ENCODE peak calls at places on chromosomes 1 and 21, in nine cellular contexts. C is brain microvascular endothelial cell, X is B cell, W is NB4, Q is KBM-7, P is NCI-H1930, E is non-pigmented ciliary epithelial cell, M is HuH-7, G is GM18507. I is an unnamed sample.

GRCh38 chr1:112954059-112954458 is 1.9 kb downstream of the SLC16A1 start:
- DNase-seq in M (no peak), G (no peak), Q (no peak), X (no peak), E (no peak), C (no peak), P (no peak), W (no peak), I (no peak)

GRCh38 chr1:207841318-207841717 is 69.6 kb downstream of the CD34 start:
- DNase-seq in E (no peak), Q (peak; percentile 45), W (peak; percentile 35), M (no peak), C (no peak), G (no peak), X (no peak), P (no peak), I (no peak)

GRCh38 chr1:103525114-103525606 is 339 bp upstream of the RNPC3 start:
- DNase-seq in Q (peak; percentile 62), W (peak; percentile 56), X (no peak), C (no peak), E (no peak), M (peak; percentile 31), P (no peak), G (no peak), I (no peak)

GRCh38 chr1:203072002-203072607 is 13.7 kb downstream of the MYOG start:
- DNase-seq in C (no peak), Q (no peak), G (no peak), X (no peak), M (no peak), W (no peak), E (no peak), P (no peak), I (no peak)

GRCh38 chr1:26254404-26254803 is 20.4 kb downstream of the CEP85 start:
- DNase-seq in W (no peak), E (no peak), C (no peak), Q (no peak), X (no peak), G (no peak), M (no peak), P (no peak), I (no peak)

GRCh38 chr1:33181038-33181861 is 593 bp downstream of the TRIM62 start:
- DNase-seq in W (peak; percentile 61), X (no peak), M (peak; percentile 52), C (peak; percentile 51), G (no peak), E (no peak), P (peak; percentile 51), Q (peak; percentile 52), I (no peak)

GRCh38 chr1:173410133-173410793 is 66.9 kb upstream of the PRDX6 start:
- DNase-seq in Q (no peak), W (no peak), X (no peak), E (peak; percentile 45), M (no peak), G (no peak), P (no peak), C (peak; percentile 64), I (no peak)

GRCh38 chr1:77652970-77653516 is 29.4 kb downstream of the ZZZ3 start:
- DNase-seq in P (no peak), G (no peak), M (no peak), C (no peak), E (no peak), W (no peak), Q (no peak), X (no peak), I (no peak)

GRCh38 chr1:241591317-241591716 is 48.9 kb downstream of the CHML start:
- DNase-seq in E (no peak), C (no peak), Q (no peak), G (no peak), P (no peak), W (no peak), M (no peak), X (no peak), I (peak; percentile 59)

GRCh38 chr1:182685186-182685585 is 799 bp upstream of the RGS8 start:
- DNase-seq in G (no peak), C (no peak), E (no peak), P (no peak), X (no peak), M (no peak), W (no peak), Q (no peak), I (no peak)

GRCh38 chr1:5165747-5166146 is 511.3 kb downstream of the AJAP1 start:
- DNase-seq in M (no peak), P (no peak), X (no peak), Q (no peak), E (no peak), G (no peak), W (no peak), C (no peak), I (no peak)

GRCh38 chr1:202661136-202661845 is 49.0 kb downstream of the SYT2 start:
- DNase-seq in X (no peak), E (no peak), C (no peak), Q (no peak), W (no peak), G (no peak), P (no peak), M (no peak), I (no peak)

GRCh38 chr1:100122177-100122576 is 10.6 kb downstream of the SASS6 start:
- DNase-seq in C (no peak), M (no peak), E (no peak), X (no peak), Q (no peak), G (no peak), W (no peak), P (no peak), I (no peak)

GRCh38 chr21:45887121-45887611 is 94.4 kb upstream of the COL6A1 start:
- DNase-seq in M (no peak), Q (no peak), C (peak; percentile 46), W (no peak), E (no peak), G (no peak), P (no peak), X (no peak), I (peak; percentile 25)

GRCh38 chr1:203765029-203765837 is at the start of gene LAX1:
- DNase-seq in M (no peak), X (peak; percentile 72), W (no peak), P (no peak), E (no peak), Q (peak; percentile 81), G (peak; percentile 57), C (no peak), I (no peak)

GRCh38 chr1:172647110-172647564 is 11.8 kb upstream of the FASLG start:
- DNase-seq in M (no peak), E (no peak), P (no peak), Q (no peak), W (no peak), C (no peak), G (no peak), X (no peak), I (no peak)

GRCh38 chr1:23537296-23537993 is 6.4 kb upstream of the E2F2 start:
- DNase-seq in G (no peak), E (no peak), X (no peak), W (no peak), P (no peak), M (no peak), Q (no peak), C (no peak), I (no peak)

GRCh38 chr1:94783342-94784264 is 36.6 kb upstream of the SLC44A3 start:
- DNase-seq in Q (no peak), G (no peak), W (no peak), M (no peak), P (no peak), X (no peak), E (no peak), C (peak; percentile 92), I (no peak)

GRCh38 chr1:85224734-85225623 is 24.2 kb upstream of the SYDE2 start:
- DNase-seq in P (no peak), M (no peak), C (no peak), Q (no peak), E (no peak), G (no peak), W (no peak), X (no peak), I (no peak)

GRCh38 chr21:18801468-18801867 is 397.9 kb upstream of the TMPRSS15 start:
- DNase-seq in M (no peak), W (peak; percentile 6), P (no peak), Q (no peak), C (peak; percentile 12), E (no peak), G (no peak), X (no peak), I (no peak)

GRCh38 chr1:198929961-198930599 is 291.2 kb downstream of the PTPRC start:
- DNase-seq in E (no peak), G (no peak), C (peak; percentile 31), P (no peak), M (no peak), Q (peak; percentile 82), X (no peak), W (peak; percentile 85), I (no peak)

GRCh38 chr1:90501281-90501680 is 215.8 kb downstream of the BARHL2 start:
- DNase-seq in G (no peak), M (no peak), P (no peak), C (no peak), W (no peak), E (no peak), Q (no peak), X (no peak), I (no peak)

GRCh38 chr1:241947355-241947754 is 10.2 kb upstream of the BECN2 start:
- DNase-seq in E (no peak), W (no peak), G (no peak), M (no peak), C (no peak), Q (no peak), X (no peak), P (no peak), I (no peak)

GRCh38 chr21:19853709-19854575 is 1144.3 kb upstream of the NCAM2 start:
- DNase-seq in P (no peak), X (no peak), M (peak; percentile 14), Q (no peak), W (no peak), E (no peak), C (no peak), G (no peak), I (no peak)

GRCh38 chr1:41672641-41673313 is 188.3 kb upstream of the EDN2 start:
- DNase-seq in P (no peak), M (no peak), C (peak; percentile 45), G (no peak), W (peak; percentile 50), X (no peak), E (peak; percentile 64), Q (no peak), I (no peak)

GRCh38 chr1:53944469-53945182 is 873 bp downstream of the IFT25 start:
- DNase-seq in X (no peak), W (no peak), G (no peak), E (no peak), M (no peak), C (no peak), Q (no peak), P (no peak), I (no peak)

GRCh38 chr1:226662704-226663326 is 76.3 kb downstream of the ITPKB start:
- DNase-seq in P (no peak), G (peak; percentile 81), W (peak; percentile 88), X (peak; percentile 98), E (peak; percentile 84), M (no peak), Q (peak; percentile 87), C (peak; percentile 95), I (peak; percentile 100)

GRCh38 chr1:70286453-70286852 is 65.3 kb downstream of the SRSF11 start:
- DNase-seq in Q (no peak), E (no peak), X (no peak), M (no peak), C (no peak), G (no peak), W (no peak), P (no peak), I (no peak)

GRCh38 chr1:155277896-155278688 is 829 bp downstream of the HCN3 start:
- DNase-seq in P (peak; percentile 43), X (peak; percentile 81), E (no peak), Q (peak; percentile 67), M (peak; percentile 92), C (no peak), G (no peak), W (peak; percentile 59), I (no peak)

GRCh38 chr1:109793486-109794318 is 30.0 kb upstream of the EPS8L3 start:
- DNase-seq in P (peak; percentile 48), M (no peak), C (peak; percentile 67), G (no peak), W (peak; percentile 81), E (peak; percentile 65), Q (peak; percentile 66), X (peak; percentile 28), I (no peak)

GRCh38 chr1:221309711-221310110 is 430.5 kb downstream of the HLX start:
- DNase-seq in Q (no peak), C (no peak), G (no peak), P (no peak), X (no peak), E (no peak), W (no peak), M (no peak), I (no peak)